ENCODE peak calls at places on chromosomes 7 and 10, in eight cellular contexts. One of them, this sample, is unnamed.
A peak's percentile ranks its signal among the peaks of the same experiment; 100 is the strongest.

GRCh38 chr10:127527320-127527719 is 21.8 kb upstream of the NPS start:
- DNase-seq in astrocyte of the spinal cord: no peak
- DNase-seq in left ventricle myocardium inferior: no peak
- DNase-seq in heart left ventricle: no peak
- DNase-seq in AG10803: no peak
- DNase-seq in choroid plexus epithelial cell: no peak
- DNase-seq in epithelial cell of esophagus: no peak
- DNase-seq in neural progenitor cell: no peak
- DNase-seq in this sample: no peak

GRCh38 chr10:74255800-74256422 is 104.9 kb downstream of the ADK start:
- DNase-seq in astrocyte of the spinal cord: no peak
- DNase-seq in left ventricle myocardium inferior: no peak
- DNase-seq in heart left ventricle: no peak
- DNase-seq in AG10803: no peak
- DNase-seq in choroid plexus epithelial cell: no peak
- DNase-seq in epithelial cell of esophagus: peak; percentile 30
- DNase-seq in neural progenitor cell: peak; percentile 35
- DNase-seq in this sample: no peak

GRCh38 chr7:158124671-158125079 is 462.9 kb downstream of the PTPRN2 start:
- DNase-seq in astrocyte of the spinal cord: no peak
- DNase-seq in left ventricle myocardium inferior: no peak
- DNase-seq in heart left ventricle: no peak
- DNase-seq in AG10803: no peak
- DNase-seq in choroid plexus epithelial cell: no peak
- DNase-seq in epithelial cell of esophagus: no peak
- DNase-seq in neural progenitor cell: no peak
- DNase-seq in this sample: no peak

GRCh38 chr7:151940048-151940845 is 16.0 kb upstream of the GALNTL5 start:
- DNase-seq in astrocyte of the spinal cord: peak; percentile 46
- DNase-seq in left ventricle myocardium inferior: peak; percentile 39
- DNase-seq in heart left ventricle: no peak
- DNase-seq in AG10803: peak; percentile 76
- DNase-seq in choroid plexus epithelial cell: peak; percentile 89
- DNase-seq in epithelial cell of esophagus: peak; percentile 83
- DNase-seq in neural progenitor cell: no peak
- DNase-seq in this sample: no peak

GRCh38 chr10:5840314-5841307 is 27.4 kb upstream of the GDI2 start:
- DNase-seq in astrocyte of the spinal cord: peak; percentile 43
- DNase-seq in left ventricle myocardium inferior: peak; percentile 41
- DNase-seq in heart left ventricle: peak; percentile 59
- DNase-seq in AG10803: no peak
- DNase-seq in choroid plexus epithelial cell: peak; percentile 65
- DNase-seq in epithelial cell of esophagus: no peak
- DNase-seq in neural progenitor cell: peak; percentile 16
- DNase-seq in this sample: peak; percentile 55

GRCh38 chr7:139702811-139703467 is 74.9 kb downstream of the HIPK2 start:
- DNase-seq in astrocyte of the spinal cord: no peak
- DNase-seq in left ventricle myocardium inferior: no peak
- DNase-seq in heart left ventricle: no peak
- DNase-seq in AG10803: no peak
- DNase-seq in choroid plexus epithelial cell: peak; percentile 69
- DNase-seq in epithelial cell of esophagus: no peak
- DNase-seq in neural progenitor cell: no peak
- DNase-seq in this sample: no peak

GRCh38 chr10:44380829-44381600 is 3.9 kb downstream of the CXCL12 start:
- DNase-seq in astrocyte of the spinal cord: no peak
- DNase-seq in left ventricle myocardium inferior: no peak
- DNase-seq in heart left ventricle: no peak
- DNase-seq in AG10803: no peak
- DNase-seq in choroid plexus epithelial cell: no peak
- DNase-seq in epithelial cell of esophagus: no peak
- DNase-seq in neural progenitor cell: no peak
- DNase-seq in this sample: no peak

GRCh38 chr7:158646766-158647474 is 57.7 kb downstream of the NCAPG2 start:
- DNase-seq in astrocyte of the spinal cord: no peak
- DNase-seq in left ventricle myocardium inferior: no peak
- DNase-seq in heart left ventricle: no peak
- DNase-seq in AG10803: no peak
- DNase-seq in choroid plexus epithelial cell: peak; percentile 25
- DNase-seq in epithelial cell of esophagus: peak; percentile 24
- DNase-seq in neural progenitor cell: peak; percentile 60
- DNase-seq in this sample: no peak

GRCh38 chr7:40822861-40823260 is 688.1 kb downstream of the SUGCT start:
- DNase-seq in astrocyte of the spinal cord: peak; percentile 34
- DNase-seq in left ventricle myocardium inferior: no peak
- DNase-seq in heart left ventricle: no peak
- DNase-seq in AG10803: peak; percentile 50
- DNase-seq in choroid plexus epithelial cell: peak; percentile 18
- DNase-seq in epithelial cell of esophagus: no peak
- DNase-seq in neural progenitor cell: no peak
- DNase-seq in this sample: no peak

GRCh38 chr10:47025540-47026300 is 114.5 kb downstream of the PTPN20 start:
- DNase-seq in astrocyte of the spinal cord: peak; percentile 28
- DNase-seq in left ventricle myocardium inferior: peak; percentile 14
- DNase-seq in heart left ventricle: no peak
- DNase-seq in AG10803: peak; percentile 86
- DNase-seq in choroid plexus epithelial cell: peak; percentile 14
- DNase-seq in epithelial cell of esophagus: no peak
- DNase-seq in neural progenitor cell: no peak
- DNase-seq in this sample: no peak

GRCh38 chr10:57333880-57334279 is 933.8 kb downstream of the IPMK start:
- DNase-seq in astrocyte of the spinal cord: no peak
- DNase-seq in left ventricle myocardium inferior: no peak
- DNase-seq in heart left ventricle: no peak
- DNase-seq in AG10803: no peak
- DNase-seq in choroid plexus epithelial cell: no peak
- DNase-seq in epithelial cell of esophagus: no peak
- DNase-seq in neural progenitor cell: no peak
- DNase-seq in this sample: no peak

GRCh38 chr7:69738396-69738889 is 140.2 kb downstream of the AUTS2 start:
- DNase-seq in astrocyte of the spinal cord: peak; percentile 37
- DNase-seq in left ventricle myocardium inferior: no peak
- DNase-seq in heart left ventricle: no peak
- DNase-seq in AG10803: peak; percentile 40
- DNase-seq in choroid plexus epithelial cell: peak; percentile 26
- DNase-seq in epithelial cell of esophagus: no peak
- DNase-seq in neural progenitor cell: peak; percentile 67
- DNase-seq in this sample: peak; percentile 58

GRCh38 chr10:61897671-61898434 is 3.6 kb upstream of the ARID5B start:
- DNase-seq in astrocyte of the spinal cord: peak; percentile 55
- DNase-seq in left ventricle myocardium inferior: no peak
- DNase-seq in heart left ventricle: peak; percentile 38
- DNase-seq in AG10803: peak; percentile 59
- DNase-seq in choroid plexus epithelial cell: peak; percentile 75
- DNase-seq in epithelial cell of esophagus: peak; percentile 55
- DNase-seq in neural progenitor cell: peak; percentile 62
- DNase-seq in this sample: no peak

GRCh38 chr10:818526-819220 is 112.8 kb downstream of the LARP4B start:
- DNase-seq in astrocyte of the spinal cord: no peak
- DNase-seq in left ventricle myocardium inferior: no peak
- DNase-seq in heart left ventricle: no peak
- DNase-seq in AG10803: no peak
- DNase-seq in choroid plexus epithelial cell: no peak
- DNase-seq in epithelial cell of esophagus: no peak
- DNase-seq in neural progenitor cell: no peak
- DNase-seq in this sample: no peak

GRCh38 chr10:20713420-20713819 is 183.7 kb downstream of the NEBL start:
- DNase-seq in astrocyte of the spinal cord: no peak
- DNase-seq in left ventricle myocardium inferior: no peak
- DNase-seq in heart left ventricle: no peak
- DNase-seq in AG10803: no peak
- DNase-seq in choroid plexus epithelial cell: no peak
- DNase-seq in epithelial cell of esophagus: no peak
- DNase-seq in neural progenitor cell: no peak
- DNase-seq in this sample: no peak

GRCh38 chr10:121695731-121696464 is 97.7 kb upstream of the FGFR2 start:
- DNase-seq in astrocyte of the spinal cord: no peak
- DNase-seq in left ventricle myocardium inferior: no peak
- DNase-seq in heart left ventricle: no peak
- DNase-seq in AG10803: no peak
- DNase-seq in choroid plexus epithelial cell: no peak
- DNase-seq in epithelial cell of esophagus: peak; percentile 70
- DNase-seq in neural progenitor cell: no peak
- DNase-seq in this sample: no peak

GRCh38 chr10:72087969-72088878 is at the start of gene SPOCK2:
- DNase-seq in astrocyte of the spinal cord: peak; percentile 9
- DNase-seq in left ventricle myocardium inferior: no peak
- DNase-seq in heart left ventricle: no peak
- DNase-seq in AG10803: no peak
- DNase-seq in choroid plexus epithelial cell: peak; percentile 22
- DNase-seq in epithelial cell of esophagus: peak; percentile 19
- DNase-seq in neural progenitor cell: peak; percentile 65
- DNase-seq in this sample: no peak

GRCh38 chr7:155494551-155494950 is 36.6 kb downstream of the EN2 start:
- DNase-seq in astrocyte of the spinal cord: no peak
- DNase-seq in left ventricle myocardium inferior: no peak
- DNase-seq in heart left ventricle: no peak
- DNase-seq in AG10803: no peak
- DNase-seq in choroid plexus epithelial cell: no peak
- DNase-seq in epithelial cell of esophagus: no peak
- DNase-seq in neural progenitor cell: no peak
- DNase-seq in this sample: no peak

GRCh38 chr7:129188372-129188891 is at the start of gene SMO:
- DNase-seq in astrocyte of the spinal cord: peak; percentile 46
- DNase-seq in left ventricle myocardium inferior: peak; percentile 46
- DNase-seq in heart left ventricle: peak; percentile 41
- DNase-seq in AG10803: no peak
- DNase-seq in choroid plexus epithelial cell: peak; percentile 41
- DNase-seq in epithelial cell of esophagus: peak; percentile 41
- DNase-seq in neural progenitor cell: peak; percentile 97
- DNase-seq in this sample: no peak

GRCh38 chr10:125521721-125522680 is 161.0 kb downstream of the TEX36 start:
- DNase-seq in astrocyte of the spinal cord: no peak
- DNase-seq in left ventricle myocardium inferior: no peak
- DNase-seq in heart left ventricle: no peak
- DNase-seq in AG10803: no peak
- DNase-seq in choroid plexus epithelial cell: no peak
- DNase-seq in epithelial cell of esophagus: no peak
- DNase-seq in neural progenitor cell: peak; percentile 46
- DNase-seq in this sample: peak; percentile 25

GRCh38 chr7:78326870-78327269 is 528.3 kb downstream of the PHTF2 start:
- DNase-seq in astrocyte of the spinal cord: peak; percentile 19
- DNase-seq in left ventricle myocardium inferior: peak; percentile 28
- DNase-seq in heart left ventricle: peak; percentile 40
- DNase-seq in AG10803: peak; percentile 55
- DNase-seq in choroid plexus epithelial cell: no peak
- DNase-seq in epithelial cell of esophagus: no peak
- DNase-seq in neural progenitor cell: no peak
- DNase-seq in this sample: no peak

GRCh38 chr7:28579571-28579970 is 167.3 kb downstream of the CREB5 start:
- DNase-seq in astrocyte of the spinal cord: no peak
- DNase-seq in left ventricle myocardium inferior: no peak
- DNase-seq in heart left ventricle: no peak
- DNase-seq in AG10803: no peak
- DNase-seq in choroid plexus epithelial cell: peak; percentile 10
- DNase-seq in epithelial cell of esophagus: no peak
- DNase-seq in neural progenitor cell: no peak
- DNase-seq in this sample: no peak

GRCh38 chr10:77392236-77392721 is 245.3 kb downstream of the KCNMA1 start:
- DNase-seq in astrocyte of the spinal cord: peak; percentile 65
- DNase-seq in left ventricle myocardium inferior: no peak
- DNase-seq in heart left ventricle: no peak
- DNase-seq in AG10803: peak; percentile 72
- DNase-seq in choroid plexus epithelial cell: peak; percentile 48
- DNase-seq in epithelial cell of esophagus: peak; percentile 55
- DNase-seq in neural progenitor cell: no peak
- DNase-seq in this sample: no peak

GRCh38 chr10:110672580-110672919 is 28.4 kb downstream of the RBM20 start:
- DNase-seq in astrocyte of the spinal cord: no peak
- DNase-seq in left ventricle myocardium inferior: no peak
- DNase-seq in heart left ventricle: no peak
- DNase-seq in AG10803: no peak
- DNase-seq in choroid plexus epithelial cell: no peak
- DNase-seq in epithelial cell of esophagus: no peak
- DNase-seq in neural progenitor cell: no peak
- DNase-seq in this sample: no peak

GRCh38 chr10:11181996-11182395 is 164.3 kb downstream of the CELF2 start:
- DNase-seq in astrocyte of the spinal cord: peak; percentile 44
- DNase-seq in left ventricle myocardium inferior: peak; percentile 73
- DNase-seq in heart left ventricle: peak; percentile 75
- DNase-seq in AG10803: peak; percentile 30
- DNase-seq in choroid plexus epithelial cell: no peak
- DNase-seq in epithelial cell of esophagus: no peak
- DNase-seq in neural progenitor cell: no peak
- DNase-seq in this sample: no peak

GRCh38 chr10:88728107-88728763 is 22.2 kb downstream of the LIPK start:
- DNase-seq in astrocyte of the spinal cord: no peak
- DNase-seq in left ventricle myocardium inferior: no peak
- DNase-seq in heart left ventricle: peak; percentile 38
- DNase-seq in AG10803: no peak
- DNase-seq in choroid plexus epithelial cell: peak; percentile 37
- DNase-seq in epithelial cell of esophagus: peak; percentile 22
- DNase-seq in neural progenitor cell: peak; percentile 81
- DNase-seq in this sample: no peak
- TF ChIP-seq CTCF in astrocyte of the spinal cord: peak; percentile 31
- TF ChIP-seq CTCF in left ventricle myocardium inferior: no peak
- TF ChIP-seq CTCF in heart left ventricle: no peak
- TF ChIP-seq CTCF in AG10803: peak; percentile 29
- TF ChIP-seq CTCF in choroid plexus epithelial cell: peak; percentile 57
- TF ChIP-seq CTCF in epithelial cell of esophagus: peak; percentile 28
- TF ChIP-seq CTCF in neural progenitor cell: peak; percentile 76
- TF ChIP-seq CTCF in this sample: peak; percentile 52

DNA sequence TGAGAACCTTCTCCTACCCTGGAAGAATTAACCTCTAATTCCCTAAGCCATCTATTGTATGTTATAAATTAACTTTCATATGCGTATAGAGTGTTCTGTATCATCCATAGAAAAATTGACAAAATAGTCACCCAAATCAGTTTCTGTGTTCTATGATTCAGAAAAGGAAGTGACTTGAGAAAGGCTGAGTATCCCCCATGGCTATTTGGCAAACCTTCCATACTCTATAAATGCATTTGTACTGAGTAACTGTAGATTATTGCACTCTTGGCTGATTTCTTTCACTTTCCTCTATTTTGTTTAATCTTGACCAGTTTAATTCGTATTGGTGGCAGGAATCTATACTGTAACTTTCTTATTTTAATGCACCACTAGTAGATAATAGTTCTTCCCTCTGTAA is 182.2 kb downstream of the HTR7 start:
- DNase-seq in astrocyte of the spinal cord: peak; percentile 87
- DNase-seq in left ventricle myocardium inferior: no peak
- DNase-seq in heart left ventricle: no peak
- DNase-seq in AG10803: peak; percentile 43
- DNase-seq in choroid plexus epithelial cell: peak; percentile 68
- DNase-seq in epithelial cell of esophagus: peak; percentile 86
- DNase-seq in neural progenitor cell: no peak
- DNase-seq in this sample: no peak
- H3K4me3 ChIP-seq in astrocyte of the spinal cord: no peak overlapping the region
- H3K4me3 ChIP-seq in left ventricle myocardium inferior: no peak overlapping the region
- H3K4me3 ChIP-seq in heart left ventricle: no peak overlapping the region
- H3K4me3 ChIP-seq in AG10803: no peak overlapping the region
- H3K4me3 ChIP-seq in choroid plexus epithelial cell: no peak overlapping the region
- H3K4me3 ChIP-seq in epithelial cell of esophagus: no peak overlapping the region
- H3K4me3 ChIP-seq in neural progenitor cell: no peak overlapping the region
- H3K4me3 ChIP-seq in this sample: no peak overlapping the region

GRCh38 chr7:98733036-98733435 is 116.0 kb downstream of the NPTX2 start:
- DNase-seq in astrocyte of the spinal cord: no peak
- DNase-seq in left ventricle myocardium inferior: no peak
- DNase-seq in heart left ventricle: no peak
- DNase-seq in AG10803: peak; percentile 18
- DNase-seq in choroid plexus epithelial cell: peak; percentile 13
- DNase-seq in epithelial cell of esophagus: peak; percentile 32
- DNase-seq in neural progenitor cell: peak; percentile 48
- DNase-seq in this sample: peak; percentile 46
- TF ChIP-seq CTCF in astrocyte of the spinal cord: peak; percentile 50
- TF ChIP-seq CTCF in left ventricle myocardium inferior: peak; percentile 32
- TF ChIP-seq CTCF in heart left ventricle: peak; percentile 30
- TF ChIP-seq CTCF in AG10803: peak; percentile 51
- TF ChIP-seq CTCF in choroid plexus epithelial cell: peak; percentile 44
- TF ChIP-seq CTCF in epithelial cell of esophagus: peak; percentile 28
- TF ChIP-seq CTCF in neural progenitor cell: peak; percentile 60
- TF ChIP-seq CTCF in this sample: peak; percentile 90

GRCh38 chr7:64904008-64904407 is 935 bp downstream of the ZNF273 start:
- DNase-seq in astrocyte of the spinal cord: no peak
- DNase-seq in left ventricle myocardium inferior: no peak
- DNase-seq in heart left ventricle: no peak
- DNase-seq in AG10803: no peak
- DNase-seq in choroid plexus epithelial cell: no peak
- DNase-seq in epithelial cell of esophagus: no peak
- DNase-seq in neural progenitor cell: no peak
- DNase-seq in this sample: no peak
- H3K4me3 ChIP-seq in astrocyte of the spinal cord: peak overlapping the region; percentile 91
- H3K4me3 ChIP-seq in left ventricle myocardium inferior: peak overlapping the region; percentile 87
- H3K4me3 ChIP-seq in heart left ventricle: peak overlapping the region; percentile 53
- H3K4me3 ChIP-seq in AG10803: peak overlapping the region; percentile 89
- H3K4me3 ChIP-seq in choroid plexus epithelial cell: peak overlapping the region; percentile 86
- H3K4me3 ChIP-seq in epithelial cell of esophagus: peak overlapping the region; percentile 78
- H3K4me3 ChIP-seq in neural progenitor cell: peak overlapping the region; percentile 80
- H3K4me3 ChIP-seq in this sample: peak overlapping the region; percentile 84